ENCODE peak calls at places on chromosomes 5 and 9, in six cellular contexts. One of them, this sample, is unnamed.

GRCh38 chr9:112784020-112784788 is 33.6 kb downstream of the SNX30 start:
- DNase-seq in psoas muscle: no peak
- DNase-seq in lung: no peak
- DNase-seq in MM.1S: no peak
- DNase-seq in fibroblast of lung: peak; percentile 79
- DNase-seq in right cardiac atrium: no peak
- DNase-seq in this sample: no peak

GRCh38 chr9:87076825-87077224 is 129.5 kb upstream of the GAS1 start:
- DNase-seq in psoas muscle: no peak
- DNase-seq in lung: no peak
- DNase-seq in MM.1S: no peak
- DNase-seq in fibroblast of lung: peak; percentile 8
- DNase-seq in right cardiac atrium: no peak
- DNase-seq in this sample: no peak

GRCh38 chr5:112957970-112958773 is 18.4 kb upstream of the DCP2 start:
- DNase-seq in psoas muscle: peak; percentile 76
- DNase-seq in lung: peak; percentile 67
- DNase-seq in MM.1S: no peak
- DNase-seq in fibroblast of lung: peak; percentile 96
- DNase-seq in right cardiac atrium: peak; percentile 84
- DNase-seq in this sample: peak; percentile 79

GRCh38 chr5:57488308-57488955 is 5.8 kb upstream of the ACTBL2 start:
- DNase-seq in psoas muscle: no peak
- DNase-seq in lung: no peak
- DNase-seq in MM.1S: no peak
- DNase-seq in fibroblast of lung: peak; percentile 85
- DNase-seq in right cardiac atrium: no peak
- DNase-seq in this sample: peak; percentile 19

GRCh38 chr5:79795764-79796398 is 106.2 kb downstream of the CMYA5 start:
- DNase-seq in psoas muscle: peak; percentile 35
- DNase-seq in lung: no peak
- DNase-seq in MM.1S: no peak
- DNase-seq in fibroblast of lung: peak; percentile 49
- DNase-seq in right cardiac atrium: peak; percentile 75
- DNase-seq in this sample: peak; percentile 22

GRCh38 chr9:94920439-94920951 is 194.0 kb downstream of the AOPEP start:
- DNase-seq in psoas muscle: peak; percentile 67
- DNase-seq in lung: peak; percentile 61
- DNase-seq in MM.1S: no peak
- DNase-seq in fibroblast of lung: peak; percentile 74
- DNase-seq in right cardiac atrium: peak; percentile 84
- DNase-seq in this sample: peak; percentile 86

GRCh38 chr5:171127314-171127713 is 181.7 kb upstream of the TLX3 start:
- DNase-seq in psoas muscle: no peak
- DNase-seq in lung: no peak
- DNase-seq in MM.1S: no peak
- DNase-seq in fibroblast of lung: peak; percentile 45
- DNase-seq in right cardiac atrium: no peak
- DNase-seq in this sample: no peak

GRCh38 chr9:73565833-73566465 is 414.3 kb downstream of the ANXA1 start:
- DNase-seq in psoas muscle: no peak
- DNase-seq in lung: no peak
- DNase-seq in MM.1S: peak; percentile 43
- DNase-seq in fibroblast of lung: peak; percentile 75
- DNase-seq in right cardiac atrium: peak; percentile 36
- DNase-seq in this sample: no peak

GRCh38 chr5:103139264-103139865 is 19.3 kb downstream of the PPIP5K2 start:
- DNase-seq in psoas muscle: peak; percentile 53
- DNase-seq in lung: peak; percentile 76
- DNase-seq in MM.1S: peak; percentile 79
- DNase-seq in fibroblast of lung: peak; percentile 55
- DNase-seq in right cardiac atrium: peak; percentile 65
- DNase-seq in this sample: peak; percentile 70

GRCh38 chr9:69546265-69546664 is 125.9 kb downstream of the APBA1 start:
- DNase-seq in psoas muscle: no peak
- DNase-seq in lung: no peak
- DNase-seq in MM.1S: no peak
- DNase-seq in fibroblast of lung: peak; percentile 23
- DNase-seq in right cardiac atrium: no peak
- DNase-seq in this sample: no peak

GRCh38 chr5:119537704-119538103 is 85.4 kb downstream of the HSD17B4 start:
- DNase-seq in psoas muscle: no peak
- DNase-seq in lung: no peak
- DNase-seq in MM.1S: peak; percentile 83
- DNase-seq in fibroblast of lung: peak; percentile 78
- DNase-seq in right cardiac atrium: no peak
- DNase-seq in this sample: no peak

GRCh38 chr5:20601678-20602100 is 613.7 kb upstream of the CDH18 start:
- DNase-seq in psoas muscle: no peak
- DNase-seq in lung: no peak
- DNase-seq in MM.1S: no peak
- DNase-seq in fibroblast of lung: peak; percentile 71
- DNase-seq in right cardiac atrium: no peak
- DNase-seq in this sample: no peak

GRCh38 chr9:17280350-17281012 is 145.6 kb downstream of the CNTLN start:
- DNase-seq in psoas muscle: no peak
- DNase-seq in lung: no peak
- DNase-seq in MM.1S: no peak
- DNase-seq in fibroblast of lung: peak; percentile 54
- DNase-seq in right cardiac atrium: no peak
- DNase-seq in this sample: no peak

GRCh38 chr5:175696139-175696854 is 38.4 kb downstream of the HRH2 start:
- DNase-seq in psoas muscle: peak; percentile 74
- DNase-seq in lung: peak; percentile 72
- DNase-seq in MM.1S: no peak
- DNase-seq in fibroblast of lung: no peak
- DNase-seq in right cardiac atrium: peak; percentile 92
- DNase-seq in this sample: peak; percentile 26

GRCh38 chr5:65152131-65152530 is 329.6 kb downstream of the ADAMTS6 start:
- DNase-seq in psoas muscle: no peak
- DNase-seq in lung: no peak
- DNase-seq in MM.1S: no peak
- DNase-seq in fibroblast of lung: peak; percentile 54
- DNase-seq in right cardiac atrium: no peak
- DNase-seq in this sample: no peak

GRCh38 chr9:128215491-128216404 is 12.6 kb downstream of the DNM1 start:
- DNase-seq in psoas muscle: peak; percentile 58
- DNase-seq in lung: no peak
- DNase-seq in MM.1S: no peak
- DNase-seq in fibroblast of lung: peak; percentile 82
- DNase-seq in right cardiac atrium: no peak
- DNase-seq in this sample: peak; percentile 69

GRCh38 chr5:96984506-96985192 is 48.8 kb downstream of the LNPEP start:
- DNase-seq in psoas muscle: no peak
- DNase-seq in lung: no peak
- DNase-seq in MM.1S: no peak
- DNase-seq in fibroblast of lung: peak; percentile 18
- DNase-seq in right cardiac atrium: no peak
- DNase-seq in this sample: no peak

GRCh38 chr9:107896544-107896943 is 407.0 kb upstream of the KLF4 start:
- DNase-seq in psoas muscle: no peak
- DNase-seq in lung: no peak
- DNase-seq in MM.1S: no peak
- DNase-seq in fibroblast of lung: no peak
- DNase-seq in right cardiac atrium: no peak
- DNase-seq in this sample: no peak

GRCh38 chr5:92042237-92042636 is 659.1 kb upstream of the ARRDC3 start:
- DNase-seq in psoas muscle: no peak
- DNase-seq in lung: no peak
- DNase-seq in MM.1S: no peak
- DNase-seq in fibroblast of lung: no peak
- DNase-seq in right cardiac atrium: no peak
- DNase-seq in this sample: no peak

GRCh38 chr5:89777758-89778157 is 631.8 kb downstream of the CETN3 start:
- DNase-seq in psoas muscle: no peak
- DNase-seq in lung: no peak
- DNase-seq in MM.1S: no peak
- DNase-seq in fibroblast of lung: no peak
- DNase-seq in right cardiac atrium: no peak
- DNase-seq in this sample: no peak

GRCh38 chr9:72485821-72486605 is 35.4 kb upstream of the TMC1 start:
- DNase-seq in psoas muscle: no peak
- DNase-seq in lung: no peak
- DNase-seq in MM.1S: no peak
- DNase-seq in fibroblast of lung: peak; percentile 78
- DNase-seq in right cardiac atrium: no peak
- DNase-seq in this sample: no peak

GRCh38 chr5:14706615-14707021 is 42.1 kb downstream of the OTULIN start:
- DNase-seq in psoas muscle: no peak
- DNase-seq in lung: no peak
- DNase-seq in MM.1S: no peak
- DNase-seq in fibroblast of lung: peak; percentile 72
- DNase-seq in right cardiac atrium: no peak
- DNase-seq in this sample: no peak

GRCh38 chr5:157563373-157564148 is 12.0 kb downstream of the ADAM19 start:
- DNase-seq in psoas muscle: peak; percentile 41
- DNase-seq in lung: no peak
- DNase-seq in MM.1S: no peak
- DNase-seq in fibroblast of lung: peak; percentile 99
- DNase-seq in right cardiac atrium: peak; percentile 78
- DNase-seq in this sample: peak; percentile 63

GRCh38 chr5:135061001-135061400 is 27.0 kb upstream of the PITX1 start:
- DNase-seq in psoas muscle: no peak
- DNase-seq in lung: no peak
- DNase-seq in MM.1S: no peak
- DNase-seq in fibroblast of lung: no peak
- DNase-seq in right cardiac atrium: no peak
- DNase-seq in this sample: no peak

GRCh38 chr9:76390656-76391055 is 3.6 kb downstream of the RFK start:
- DNase-seq in psoas muscle: no peak
- DNase-seq in lung: no peak
- DNase-seq in MM.1S: no peak
- DNase-seq in fibroblast of lung: no peak
- DNase-seq in right cardiac atrium: no peak
- DNase-seq in this sample: no peak
- H3K4me3 ChIP-seq in psoas muscle: no peak overlapping the region
- H3K4me3 ChIP-seq in lung: no peak overlapping the region
- H3K4me3 ChIP-seq in MM.1S: no peak overlapping the region
- H3K4me3 ChIP-seq in fibroblast of lung: no peak overlapping the region
- H3K4me3 ChIP-seq in right cardiac atrium: no peak overlapping the region
- H3K4me3 ChIP-seq in this sample: no peak overlapping the region

GRCh38 chr9:20271723-20272122 is 350.6 kb downstream of the MLLT3 start:
- DNase-seq in psoas muscle: no peak
- DNase-seq in lung: no peak
- DNase-seq in MM.1S: no peak
- DNase-seq in fibroblast of lung: no peak
- DNase-seq in right cardiac atrium: no peak
- DNase-seq in this sample: no peak
- H3K27ac ChIP-seq in psoas muscle: no peak overlapping the region
- H3K27ac ChIP-seq in lung: no peak overlapping the region
- H3K27ac ChIP-seq in MM.1S: no peak overlapping the region
- H3K27ac ChIP-seq in fibroblast of lung: no peak overlapping the region
- H3K27ac ChIP-seq in right cardiac atrium: no peak overlapping the region
- H3K27ac ChIP-seq in this sample: no peak overlapping the region

GRCh38 chr5:176987583-176987982 is 19.0 kb downstream of the UIMC1 start:
- DNase-seq in psoas muscle: no peak
- DNase-seq in lung: no peak
- DNase-seq in MM.1S: no peak
- DNase-seq in fibroblast of lung: no peak
- DNase-seq in right cardiac atrium: no peak
- DNase-seq in this sample: no peak
- H3K9me3 ChIP-seq in psoas muscle: no peaks in the 10 kb centered on the region
- H3K9me3 ChIP-seq in lung: no peaks in the 10 kb centered on the region
- H3K9me3 ChIP-seq in MM.1S: no peaks in the 10 kb centered on the region
- H3K9me3 ChIP-seq in fibroblast of lung: no peaks in the 10 kb centered on the region
- H3K9me3 ChIP-seq in right cardiac atrium: no peaks in the 10 kb centered on the region
- H3K9me3 ChIP-seq in this sample: no peaks in the 10 kb centered on the region

DNA sequence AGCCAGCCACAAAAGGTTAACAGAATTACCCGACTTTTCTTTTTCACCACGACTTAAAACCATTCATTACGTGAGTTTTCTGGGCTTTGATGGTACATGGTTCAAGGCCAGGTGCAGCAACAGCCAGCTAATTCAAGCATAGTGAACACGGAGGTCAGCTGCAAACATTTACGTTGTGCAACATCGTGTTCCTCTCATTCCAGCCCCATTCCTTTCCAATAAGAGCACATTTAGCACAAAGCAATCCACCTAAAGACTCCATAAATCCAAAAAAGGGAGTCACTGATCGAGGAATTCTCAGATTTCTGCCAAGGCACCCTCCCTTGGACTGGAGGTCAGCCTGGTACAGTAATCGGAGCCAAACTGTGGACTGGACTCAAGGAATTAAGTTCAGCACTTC is 14.4 kb downstream of the NREP start:
- DNase-seq in psoas muscle: peak; percentile 16
- DNase-seq in lung: no peak
- DNase-seq in MM.1S: no peak
- DNase-seq in fibroblast of lung: peak; percentile 97
- DNase-seq in right cardiac atrium: no peak
- DNase-seq in this sample: peak; percentile 56
- H3K4me3 ChIP-seq in psoas muscle: peak overlapping the region; percentile 37
- H3K4me3 ChIP-seq in lung: no peak overlapping the region
- H3K4me3 ChIP-seq in MM.1S: no peak overlapping the region
- H3K4me3 ChIP-seq in fibroblast of lung: no peak overlapping the region
- H3K4me3 ChIP-seq in right cardiac atrium: peak overlapping the region; percentile 29
- H3K4me3 ChIP-seq in this sample: peak overlapping the region; percentile 3

GRCh38 chr5:139295692-139296091 is 2.2 kb downstream of the MATR3 start:
- DNase-seq in psoas muscle: no peak
- DNase-seq in lung: no peak
- DNase-seq in MM.1S: no peak
- DNase-seq in fibroblast of lung: peak; percentile 21
- DNase-seq in right cardiac atrium: no peak
- DNase-seq in this sample: no peak
- H3K27ac ChIP-seq in psoas muscle: peak overlapping the region; percentile 100
- H3K27ac ChIP-seq in lung: peak overlapping the region; percentile 42
- H3K27ac ChIP-seq in MM.1S: no peak overlapping the region
- H3K27ac ChIP-seq in fibroblast of lung: peak overlapping the region; percentile 98
- H3K27ac ChIP-seq in right cardiac atrium: peak overlapping the region; percentile 11
- H3K27ac ChIP-seq in this sample: peak overlapping the region; percentile 100

GRCh38 chr9:973295-973842 is 3.1 kb upstream of the DMRT3 start:
- DNase-seq in psoas muscle: no peak
- DNase-seq in lung: no peak
- DNase-seq in MM.1S: no peak
- DNase-seq in fibroblast of lung: no peak
- DNase-seq in right cardiac atrium: no peak
- DNase-seq in this sample: no peak
- H3K9me3 ChIP-seq in psoas muscle: no peaks in the 10 kb centered on the region
- H3K9me3 ChIP-seq in lung: peaks cover 30% of the 10 kb centered on the region
- H3K9me3 ChIP-seq in MM.1S: no peaks in the 10 kb centered on the region
- H3K9me3 ChIP-seq in fibroblast of lung: no peaks in the 10 kb centered on the region
- H3K9me3 ChIP-seq in right cardiac atrium: no peaks in the 10 kb centered on the region
- H3K9me3 ChIP-seq in this sample: no peaks in the 10 kb centered on the region

GRCh38 chr9:124137944-124138335 is 119.8 kb upstream of the NEK6 start:
- DNase-seq in psoas muscle: no peak
- DNase-seq in lung: no peak
- DNase-seq in MM.1S: no peak
- DNase-seq in fibroblast of lung: no peak
- DNase-seq in right cardiac atrium: no peak
- DNase-seq in this sample: no peak

GRCh38 chr9:124134526-124134925 is 123.0 kb downstream of the LHX2 start:
- DNase-seq in psoas muscle: no peak
- DNase-seq in lung: no peak
- DNase-seq in MM.1S: no peak
- DNase-seq in fibroblast of lung: no peak
- DNase-seq in right cardiac atrium: no peak
- DNase-seq in this sample: no peak

GRCh38 chr9:124139001-124139400 is 118.7 kb upstream of the NEK6 start:
- DNase-seq in psoas muscle: no peak
- DNase-seq in lung: no peak
- DNase-seq in MM.1S: no peak
- DNase-seq in fibroblast of lung: peak; percentile 76
- DNase-seq in right cardiac atrium: no peak
- DNase-seq in this sample: no peak

GRCh38 chr9:124135813-124136365 is 121.9 kb upstream of the NEK6 start:
- DNase-seq in psoas muscle: no peak
- DNase-seq in lung: no peak
- DNase-seq in MM.1S: no peak
- DNase-seq in fibroblast of lung: no peak
- DNase-seq in right cardiac atrium: no peak
- DNase-seq in this sample: no peak

GRCh38 chr9:124137009-124137943 is 120.5 kb upstream of the NEK6 start:
- DNase-seq in psoas muscle: no peak
- DNase-seq in lung: no peak
- DNase-seq in MM.1S: peak; percentile 77
- DNase-seq in fibroblast of lung: peak; percentile 23
- DNase-seq in right cardiac atrium: no peak
- DNase-seq in this sample: no peak
- H3K4me3 ChIP-seq in psoas muscle: no peak overlapping the region
- H3K4me3 ChIP-seq in lung: no peak overlapping the region
- H3K4me3 ChIP-seq in MM.1S: no peak overlapping the region
- H3K4me3 ChIP-seq in fibroblast of lung: no peak overlapping the region
- H3K4me3 ChIP-seq in right cardiac atrium: no peak overlapping the region
- H3K4me3 ChIP-seq in this sample: no peak overlapping the region